ENCODE peak calls at places on chromosomes 2 and 18, in six cellular contexts. One of them, this sample, is unnamed.

GRCh38 chr2:71683070-71683469 is 229.7 kb downstream of the DYSF start:
- DNase-seq in colonic mucosa: no peak
- DNase-seq in GM23248: no peak
- DNase-seq in H9: no peak
- DNase-seq in endothelial cell of umbilical vein: no peak
- DNase-seq in IMR-90: no peak
- DNase-seq in this sample: no peak

GRCh38 chr2:17171446-17172049 is 346.7 kb downstream of the RAD51AP2 start:
- DNase-seq in colonic mucosa: no peak
- DNase-seq in GM23248: peak; percentile 51
- DNase-seq in H9: peak; percentile 74
- DNase-seq in endothelial cell of umbilical vein: no peak
- DNase-seq in IMR-90: peak; percentile 23
- DNase-seq in this sample: peak; percentile 78

GRCh38 chr18:67771271-67771670 is 254.8 kb upstream of the DSEL start:
- DNase-seq in colonic mucosa: no peak
- DNase-seq in GM23248: peak; percentile 72
- DNase-seq in H9: no peak
- DNase-seq in endothelial cell of umbilical vein: peak; percentile 13
- DNase-seq in IMR-90: peak; percentile 87
- DNase-seq in this sample: peak; percentile 42

GRCh38 chr18:60693426-60693825 is 320.9 kb upstream of the MC4R start:
- DNase-seq in colonic mucosa: no peak
- DNase-seq in GM23248: no peak
- DNase-seq in H9: no peak
- DNase-seq in endothelial cell of umbilical vein: peak; percentile 65
- DNase-seq in IMR-90: no peak
- DNase-seq in this sample: no peak

GRCh38 chr2:225137971-225138370 is 95.7 kb upstream of the DOCK10 start:
- DNase-seq in colonic mucosa: no peak
- DNase-seq in GM23248: peak; percentile 50
- DNase-seq in H9: no peak
- DNase-seq in endothelial cell of umbilical vein: no peak
- DNase-seq in IMR-90: peak; percentile 40
- DNase-seq in this sample: peak; percentile 7

GRCh38 chr2:190499976-190500588 is 34.4 kb downstream of the NEMP2 start:
- DNase-seq in colonic mucosa: peak; percentile 21
- DNase-seq in GM23248: no peak
- DNase-seq in H9: no peak
- DNase-seq in endothelial cell of umbilical vein: no peak
- DNase-seq in IMR-90: peak; percentile 8
- DNase-seq in this sample: no peak

GRCh38 chr2:5691659-5692529 is at the start of gene SOX11:
- DNase-seq in colonic mucosa: no peak
- DNase-seq in GM23248: peak; percentile 72
- DNase-seq in H9: peak; percentile 93
- DNase-seq in endothelial cell of umbilical vein: no peak
- DNase-seq in IMR-90: peak; percentile 95
- DNase-seq in this sample: peak; percentile 99

GRCh38 chr2:215830313-215830712 is 183.0 kb downstream of the MREG start:
- DNase-seq in colonic mucosa: peak; percentile 56
- DNase-seq in GM23248: peak; percentile 93
- DNase-seq in H9: no peak
- DNase-seq in endothelial cell of umbilical vein: peak; percentile 76
- DNase-seq in IMR-90: peak; percentile 67
- DNase-seq in this sample: peak; percentile 65

GRCh38 chr2:143801561-143801960 is 672.3 kb downstream of the ARHGAP15 start:
- DNase-seq in colonic mucosa: no peak
- DNase-seq in GM23248: no peak
- DNase-seq in H9: no peak
- DNase-seq in endothelial cell of umbilical vein: no peak
- DNase-seq in IMR-90: no peak
- DNase-seq in this sample: no peak

GRCh38 chr2:236219411-236219810 is 44.8 kb downstream of the ASB18 start:
- DNase-seq in colonic mucosa: no peak
- DNase-seq in GM23248: no peak
- DNase-seq in H9: no peak
- DNase-seq in endothelial cell of umbilical vein: no peak
- DNase-seq in IMR-90: no peak
- DNase-seq in this sample: no peak

GRCh38 chr2:20373241-20373640 is 22.6 kb upstream of the PUM2 start:
- DNase-seq in colonic mucosa: no peak
- DNase-seq in GM23248: no peak
- DNase-seq in H9: no peak
- DNase-seq in endothelial cell of umbilical vein: no peak
- DNase-seq in IMR-90: no peak
- DNase-seq in this sample: no peak

GRCh38 chr2:2743164-2743571 is 412.1 kb upstream of the MYT1L start:
- DNase-seq in colonic mucosa: peak; percentile 35
- DNase-seq in GM23248: peak; percentile 71
- DNase-seq in H9: no peak
- DNase-seq in endothelial cell of umbilical vein: no peak
- DNase-seq in IMR-90: peak; percentile 1
- DNase-seq in this sample: peak; percentile 2

GRCh38 chr18:58049000-58049688 is 5.1 kb downstream of the NEDD4L start:
- DNase-seq in colonic mucosa: no peak
- DNase-seq in GM23248: no peak
- DNase-seq in H9: no peak
- DNase-seq in endothelial cell of umbilical vein: no peak
- DNase-seq in IMR-90: no peak
- DNase-seq in this sample: no peak

GRCh38 chr2:72824224-72824842 is 1.5 kb downstream of the EXOC6B start:
- DNase-seq in colonic mucosa: no peak
- DNase-seq in GM23248: peak; percentile 86
- DNase-seq in H9: no peak
- DNase-seq in endothelial cell of umbilical vein: peak; percentile 52
- DNase-seq in IMR-90: peak; percentile 68
- DNase-seq in this sample: peak; percentile 52

GRCh38 chr2:102045697-102046096 is 53.9 kb downstream of the IL1R2 start:
- DNase-seq in colonic mucosa: no peak
- DNase-seq in GM23248: no peak
- DNase-seq in H9: no peak
- DNase-seq in endothelial cell of umbilical vein: no peak
- DNase-seq in IMR-90: no peak
- DNase-seq in this sample: no peak

GRCh38 chr2:168350380-168350779 is 103.0 kb upstream of the STK39 start:
- DNase-seq in colonic mucosa: peak; percentile 51
- DNase-seq in GM23248: no peak
- DNase-seq in H9: no peak
- DNase-seq in endothelial cell of umbilical vein: peak; percentile 33
- DNase-seq in IMR-90: no peak
- DNase-seq in this sample: peak; percentile 30

GRCh38 chr2:120957905-120958304 is 222.2 kb downstream of the GLI2 start:
- DNase-seq in colonic mucosa: no peak
- DNase-seq in GM23248: no peak
- DNase-seq in H9: no peak
- DNase-seq in endothelial cell of umbilical vein: no peak
- DNase-seq in IMR-90: no peak
- DNase-seq in this sample: no peak

GRCh38 chr2:60530660-60531276 is 22.7 kb downstream of the BCL11A start:
- DNase-seq in colonic mucosa: peak; percentile 94
- DNase-seq in GM23248: no peak
- DNase-seq in H9: no peak
- DNase-seq in endothelial cell of umbilical vein: no peak
- DNase-seq in IMR-90: no peak
- DNase-seq in this sample: no peak

GRCh38 chr2:53475320-53475719 is 292.3 kb upstream of the CHAC2 start:
- DNase-seq in colonic mucosa: no peak
- DNase-seq in GM23248: peak; percentile 68
- DNase-seq in H9: no peak
- DNase-seq in endothelial cell of umbilical vein: no peak
- DNase-seq in IMR-90: peak; percentile 75
- DNase-seq in this sample: peak; percentile 35

GRCh38 chr18:621181-621580 is 24.4 kb downstream of the CLUL1 start:
- DNase-seq in colonic mucosa: no peak
- DNase-seq in GM23248: peak; percentile 88
- DNase-seq in H9: no peak
- DNase-seq in endothelial cell of umbilical vein: no peak
- DNase-seq in IMR-90: peak; percentile 62
- DNase-seq in this sample: peak; percentile 32

GRCh38 chr2:134411279-134411827 is 157.5 kb downstream of the MGAT5 start:
- DNase-seq in colonic mucosa: no peak
- DNase-seq in GM23248: no peak
- DNase-seq in H9: no peak
- DNase-seq in endothelial cell of umbilical vein: no peak
- DNase-seq in IMR-90: no peak
- DNase-seq in this sample: no peak

GRCh38 chr2:208820289-208820688 is 413.7 kb downstream of the PTH2R start:
- DNase-seq in colonic mucosa: no peak
- DNase-seq in GM23248: peak; percentile 0
- DNase-seq in H9: no peak
- DNase-seq in endothelial cell of umbilical vein: no peak
- DNase-seq in IMR-90: no peak
- DNase-seq in this sample: no peak

GRCh38 chr2:174023591-174024523 is 58.7 kb upstream of the SP3 start:
- DNase-seq in colonic mucosa: no peak
- DNase-seq in GM23248: peak; percentile 98
- DNase-seq in H9: peak; percentile 78
- DNase-seq in endothelial cell of umbilical vein: no peak
- DNase-seq in IMR-90: peak; percentile 95
- DNase-seq in this sample: peak; percentile 74

GRCh38 chr2:85015653-85016360 is 44.8 kb downstream of the KCMF1 start:
- DNase-seq in colonic mucosa: no peak
- DNase-seq in GM23248: peak; percentile 63
- DNase-seq in H9: no peak
- DNase-seq in endothelial cell of umbilical vein: no peak
- DNase-seq in IMR-90: no peak
- DNase-seq in this sample: no peak

GRCh38 chr2:236782938-236783337 is 213.3 kb downstream of the ACKR3 start:
- DNase-seq in colonic mucosa: no peak
- DNase-seq in GM23248: peak; percentile 64
- DNase-seq in H9: no peak
- DNase-seq in endothelial cell of umbilical vein: peak; percentile 46
- DNase-seq in IMR-90: peak; percentile 25
- DNase-seq in this sample: no peak

GRCh38 chr2:126658316-126658909 is 2.5 kb downstream of the GYPC start:
- DNase-seq in colonic mucosa: no peak
- DNase-seq in GM23248: no peak
- DNase-seq in H9: peak; percentile 28
- DNase-seq in endothelial cell of umbilical vein: no peak
- DNase-seq in IMR-90: no peak
- DNase-seq in this sample: no peak

DNA sequence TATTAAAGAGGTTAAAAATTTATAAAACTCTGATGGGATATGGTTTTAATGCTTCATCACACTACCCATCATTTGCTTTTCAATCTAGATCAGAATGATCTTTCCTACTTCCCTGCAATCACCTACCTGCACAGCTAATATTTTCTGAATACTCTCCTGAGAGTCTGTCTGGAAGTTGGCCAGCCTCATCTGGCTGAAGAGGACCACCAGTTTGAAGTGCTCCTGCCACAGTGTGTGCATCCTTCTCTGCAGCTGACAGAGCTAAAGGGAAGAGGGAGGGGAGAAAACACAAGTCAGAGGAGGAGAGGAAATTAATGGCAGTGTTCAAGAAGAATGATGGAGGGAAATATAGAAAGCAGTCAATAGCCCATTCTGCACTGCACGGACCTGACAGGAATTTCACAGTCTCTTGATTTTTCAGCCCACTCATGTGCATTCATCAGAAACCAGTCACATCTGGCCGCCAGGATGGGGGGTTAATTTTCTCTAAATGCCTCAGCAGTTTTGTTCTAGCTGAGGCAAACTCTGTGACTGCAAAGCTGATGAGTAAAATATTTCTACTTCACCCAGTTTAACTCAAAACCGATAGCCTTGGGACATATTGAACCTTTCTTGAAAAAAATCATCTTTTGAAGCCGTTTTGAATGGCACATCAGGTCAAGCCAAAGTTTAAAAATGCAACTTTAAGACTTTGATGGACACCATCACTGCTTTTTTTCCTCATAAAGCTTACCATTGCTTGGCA is 201.8 kb upstream of the KLHL14 start:
- DNase-seq in colonic mucosa: no peak
- DNase-seq in GM23248: no peak
- DNase-seq in H9: no peak
- DNase-seq in endothelial cell of umbilical vein: no peak
- DNase-seq in IMR-90: no peak
- DNase-seq in this sample: peak; percentile 12
- H3K9ac ChIP-seq in colonic mucosa: no peak overlapping the region
- H3K9ac ChIP-seq in GM23248: no peak overlapping the region
- H3K9ac ChIP-seq in H9: no peak overlapping the region
- H3K9ac ChIP-seq in endothelial cell of umbilical vein: no peak overlapping the region
- H3K9ac ChIP-seq in IMR-90: no peak overlapping the region
- H3K9ac ChIP-seq in this sample: no peak overlapping the region

DNA sequence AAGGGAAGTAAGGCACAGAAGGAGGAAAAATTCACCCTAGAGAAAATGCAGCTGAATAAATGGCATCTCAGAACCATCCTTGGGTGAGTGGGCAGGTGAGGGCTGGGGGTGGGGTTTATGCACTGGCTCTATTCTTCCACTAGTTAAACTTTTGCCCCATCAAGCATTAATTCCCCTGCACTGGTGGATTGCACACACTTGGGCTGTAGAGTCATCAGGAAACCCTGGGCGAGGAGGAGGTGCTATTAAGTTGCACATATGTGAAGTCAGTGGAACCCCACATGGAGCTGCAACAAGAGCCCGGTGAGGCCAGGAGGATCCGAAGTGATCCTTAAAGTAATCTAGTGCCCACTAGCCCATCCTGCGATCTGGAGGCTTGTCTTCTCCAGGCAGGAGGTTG is 6.8 kb upstream of the DNAJB2 start:
- DNase-seq in colonic mucosa: no peak
- DNase-seq in GM23248: peak; percentile 39
- DNase-seq in H9: no peak
- DNase-seq in endothelial cell of umbilical vein: no peak
- DNase-seq in IMR-90: no peak
- DNase-seq in this sample: no peak
- H3K9ac ChIP-seq in colonic mucosa: no peak overlapping the region
- H3K9ac ChIP-seq in GM23248: no peak overlapping the region
- H3K9ac ChIP-seq in H9: no peak overlapping the region
- H3K9ac ChIP-seq in endothelial cell of umbilical vein: no peak overlapping the region
- H3K9ac ChIP-seq in IMR-90: no peak overlapping the region
- H3K9ac ChIP-seq in this sample: no peak overlapping the region

GRCh38 chr2:36706451-36706850 is 9.9 kb downstream of the VIT start:
- DNase-seq in colonic mucosa: no peak
- DNase-seq in GM23248: peak; percentile 60
- DNase-seq in H9: no peak
- DNase-seq in endothelial cell of umbilical vein: no peak
- DNase-seq in IMR-90: no peak
- DNase-seq in this sample: peak; percentile 50
- H3K9ac ChIP-seq in colonic mucosa: no peak overlapping the region
- H3K9ac ChIP-seq in GM23248: peak overlapping the region; percentile 21
- H3K9ac ChIP-seq in H9: no peak overlapping the region
- H3K9ac ChIP-seq in endothelial cell of umbilical vein: no peak overlapping the region
- H3K9ac ChIP-seq in IMR-90: no peak overlapping the region
- H3K9ac ChIP-seq in this sample: peak overlapping the region; percentile 73

GRCh38 chr2:46032161-46032813 is 264.9 kb upstream of the EPAS1 start:
- DNase-seq in colonic mucosa: no peak
- DNase-seq in GM23248: no peak
- DNase-seq in H9: no peak
- DNase-seq in endothelial cell of umbilical vein: peak; percentile 30
- DNase-seq in IMR-90: no peak
- DNase-seq in this sample: no peak
- H3K9ac ChIP-seq in colonic mucosa: no peak overlapping the region
- H3K9ac ChIP-seq in GM23248: no peak overlapping the region
- H3K9ac ChIP-seq in H9: no peak overlapping the region
- H3K9ac ChIP-seq in endothelial cell of umbilical vein: no peak overlapping the region
- H3K9ac ChIP-seq in IMR-90: no peak overlapping the region
- H3K9ac ChIP-seq in this sample: no peak overlapping the region